ENCODE peak calls at places on chromosomes 2 and 18, in five cellular contexts. One of them, this sample, is unnamed.

GRCh38 chr18:78731423-78732032 is 248.1 kb upstream of the SALL3 start:
- DNase-seq in hippocampal formation: no peak
- DNase-seq in pancreas: no peak
- DNase-seq in stimulated activated CD4-positive, alpha-beta T cell treated with anti-CD3 and anti-CD28 coated beads, Interleukin-12 subunit alpha, Interleukin-12 subunit beta, amount 100 ng/mL, for 24 hours: no peak
- DNase-seq in activated CD4-positive, alpha-beta T cell treated with anti-CD3 and anti-CD28 coated beads for 36 hours: no peak
- DNase-seq in this sample: no peak

GRCh38 chr2:122528061-122528460 is 772.6 kb downstream of the TSN start:
- DNase-seq in stimulated activated CD4-positive, alpha-beta T cell treated with anti-CD3 and anti-CD28 coated beads, Interleukin-12 subunit alpha, Interleukin-12 subunit beta, amount 100 ng/mL, for 24 hours: no peak
- DNase-seq in pancreas: no peak
- DNase-seq in activated CD4-positive, alpha-beta T cell treated with anti-CD3 and anti-CD28 coated beads for 36 hours: no peak
- DNase-seq in hippocampal formation: no peak
- DNase-seq in this sample: no peak

GRCh38 chr18:73942081-73942625 is 205.5 kb downstream of the FBXO15 start:
- DNase-seq in hippocampal formation: no peak
- DNase-seq in stimulated activated CD4-positive, alpha-beta T cell treated with anti-CD3 and anti-CD28 coated beads, Interleukin-12 subunit alpha, Interleukin-12 subunit beta, amount 100 ng/mL, for 24 hours: no peak
- DNase-seq in pancreas: no peak
- DNase-seq in activated CD4-positive, alpha-beta T cell treated with anti-CD3 and anti-CD28 coated beads for 36 hours: no peak
- DNase-seq in this sample: no peak

GRCh38 chr2:237790353-237790752 is 8.2 kb upstream of the RBM44 start:
- DNase-seq in hippocampal formation: no peak
- DNase-seq in stimulated activated CD4-positive, alpha-beta T cell treated with anti-CD3 and anti-CD28 coated beads, Interleukin-12 subunit alpha, Interleukin-12 subunit beta, amount 100 ng/mL, for 24 hours: no peak
- DNase-seq in activated CD4-positive, alpha-beta T cell treated with anti-CD3 and anti-CD28 coated beads for 36 hours: no peak
- DNase-seq in pancreas: no peak
- DNase-seq in this sample: no peak

GRCh38 chr2:102485151-102485769 is 12.2 kb downstream of the SLC9A4 start:
- DNase-seq in hippocampal formation: no peak
- DNase-seq in pancreas: no peak
- DNase-seq in activated CD4-positive, alpha-beta T cell treated with anti-CD3 and anti-CD28 coated beads for 36 hours: no peak
- DNase-seq in stimulated activated CD4-positive, alpha-beta T cell treated with anti-CD3 and anti-CD28 coated beads, Interleukin-12 subunit alpha, Interleukin-12 subunit beta, amount 100 ng/mL, for 24 hours: no peak
- DNase-seq in this sample: no peak

GRCh38 chr2:3667151-3667631 is 9.2 kb downstream of the ALLC start:
- DNase-seq in hippocampal formation: no peak
- DNase-seq in stimulated activated CD4-positive, alpha-beta T cell treated with anti-CD3 and anti-CD28 coated beads, Interleukin-12 subunit alpha, Interleukin-12 subunit beta, amount 100 ng/mL, for 24 hours: no peak
- DNase-seq in pancreas: no peak
- DNase-seq in activated CD4-positive, alpha-beta T cell treated with anti-CD3 and anti-CD28 coated beads for 36 hours: no peak
- DNase-seq in this sample: no peak

GRCh38 chr2:33246432-33246831 is 230.0 kb upstream of the RASGRP3 start:
- DNase-seq in activated CD4-positive, alpha-beta T cell treated with anti-CD3 and anti-CD28 coated beads for 36 hours: no peak
- DNase-seq in pancreas: no peak
- DNase-seq in stimulated activated CD4-positive, alpha-beta T cell treated with anti-CD3 and anti-CD28 coated beads, Interleukin-12 subunit alpha, Interleukin-12 subunit beta, amount 100 ng/mL, for 24 hours: no peak
- DNase-seq in hippocampal formation: no peak
- DNase-seq in this sample: no peak

GRCh38 chr18:10526211-10526949 is 553 bp downstream of the NAPG start:
- DNase-seq in pancreas: peak
- DNase-seq in stimulated activated CD4-positive, alpha-beta T cell treated with anti-CD3 and anti-CD28 coated beads, Interleukin-12 subunit alpha, Interleukin-12 subunit beta, amount 100 ng/mL, for 24 hours: peak
- DNase-seq in activated CD4-positive, alpha-beta T cell treated with anti-CD3 and anti-CD28 coated beads for 36 hours: peak
- DNase-seq in hippocampal formation: no peak
- DNase-seq in this sample: peak

GRCh38 chr2:237833546-237833945 is 25.9 kb upstream of the RAMP1 start:
- DNase-seq in stimulated activated CD4-positive, alpha-beta T cell treated with anti-CD3 and anti-CD28 coated beads, Interleukin-12 subunit alpha, Interleukin-12 subunit beta, amount 100 ng/mL, for 24 hours: no peak
- DNase-seq in activated CD4-positive, alpha-beta T cell treated with anti-CD3 and anti-CD28 coated beads for 36 hours: no peak
- DNase-seq in hippocampal formation: no peak
- DNase-seq in pancreas: no peak
- DNase-seq in this sample: no peak

GRCh38 chr2:237465515-237466227 is 21.4 kb upstream of the MLPH start:
- DNase-seq in hippocampal formation: no peak
- DNase-seq in stimulated activated CD4-positive, alpha-beta T cell treated with anti-CD3 and anti-CD28 coated beads, Interleukin-12 subunit alpha, Interleukin-12 subunit beta, amount 100 ng/mL, for 24 hours: no peak
- DNase-seq in activated CD4-positive, alpha-beta T cell treated with anti-CD3 and anti-CD28 coated beads for 36 hours: no peak
- DNase-seq in pancreas: no peak
- DNase-seq in this sample: no peak

GRCh38 chr2:188668017-188668663 is 306.0 kb upstream of the COL3A1 start:
- DNase-seq in pancreas: no peak
- DNase-seq in stimulated activated CD4-positive, alpha-beta T cell treated with anti-CD3 and anti-CD28 coated beads, Interleukin-12 subunit alpha, Interleukin-12 subunit beta, amount 100 ng/mL, for 24 hours: no peak
- DNase-seq in activated CD4-positive, alpha-beta T cell treated with anti-CD3 and anti-CD28 coated beads for 36 hours: no peak
- DNase-seq in hippocampal formation: no peak
- DNase-seq in this sample: no peak

GRCh38 chr2:96669539-96670215 is 27.1 kb downstream of the FER1L5 start:
- DNase-seq in hippocampal formation: no peak
- DNase-seq in stimulated activated CD4-positive, alpha-beta T cell treated with anti-CD3 and anti-CD28 coated beads, Interleukin-12 subunit alpha, Interleukin-12 subunit beta, amount 100 ng/mL, for 24 hours: no peak
- DNase-seq in activated CD4-positive, alpha-beta T cell treated with anti-CD3 and anti-CD28 coated beads for 36 hours: no peak
- DNase-seq in pancreas: no peak
- DNase-seq in this sample: no peak

GRCh38 chr2:119586085-119586484 is 41.8 kb downstream of the CFAP221 start:
- DNase-seq in stimulated activated CD4-positive, alpha-beta T cell treated with anti-CD3 and anti-CD28 coated beads, Interleukin-12 subunit alpha, Interleukin-12 subunit beta, amount 100 ng/mL, for 24 hours: no peak
- DNase-seq in activated CD4-positive, alpha-beta T cell treated with anti-CD3 and anti-CD28 coated beads for 36 hours: no peak
- DNase-seq in hippocampal formation: no peak
- DNase-seq in pancreas: no peak
- DNase-seq in this sample: no peak

GRCh38 chr18:48152549-48152948 is 222.1 kb upstream of the SMAD2 start:
- DNase-seq in hippocampal formation: no peak
- DNase-seq in pancreas: no peak
- DNase-seq in stimulated activated CD4-positive, alpha-beta T cell treated with anti-CD3 and anti-CD28 coated beads, Interleukin-12 subunit alpha, Interleukin-12 subunit beta, amount 100 ng/mL, for 24 hours: no peak
- DNase-seq in activated CD4-positive, alpha-beta T cell treated with anti-CD3 and anti-CD28 coated beads for 36 hours: no peak
- DNase-seq in this sample: no peak

This sample was measured in globus pallidus.